ENCODE peak calls at places on chromosomes 7 and 10, in six cellular contexts. S is NCI-H345, W is T-cell, G is brain microvascular endothelial cell, O is memory B cell, L is spleen. R is an unnamed sample.

GRCh38 chr7:68629-69028 is 123.7 kb upstream of the FAM20C start:
- DNase-seq in S (no peak), W (no peak), G (no peak), O (no peak), L (peak; percentile 54), R (no peak)

GRCh38 chr7:116337013-116337412 is 126.7 kb downstream of the TES start:
- DNase-seq in S (no peak), W (no peak), G (no peak), O (no peak), L (no peak), R (no peak)

GRCh38 chr7:131895541-131896173 is 339.2 kb upstream of the PODXL start:
- DNase-seq in S (peak; percentile 64), W (no peak), G (peak; percentile 83), O (no peak), L (no peak), R (no peak)

GRCh38 chr7:90605055-90605454 is 8.9 kb downstream of the CDK14 start:
- DNase-seq in S (peak; percentile 83), W (no peak), G (no peak), O (no peak), L (no peak), R (no peak)

GRCh38 chr10:20897146-20897834 is at the start of gene NEBL:
- DNase-seq in S (no peak), W (no peak), G (no peak), O (no peak), L (no peak), R (no peak)

GRCh38 chr7:46163245-46163644 is 242.2 kb upstream of the IGFBP3 start:
- DNase-seq in S (peak; percentile 51), W (no peak), G (no peak), O (no peak), L (no peak), R (no peak)

GRCh38 chr10:28668363-28669226 is 8.7 kb upstream of the BAMBI start:
- DNase-seq in S (peak; percentile 72), W (no peak), G (peak; percentile 37), O (peak; percentile 42), L (peak; percentile 79), R (no peak)

GRCh38 chr10:107553470-107553869 is 389.0 kb upstream of the SORCS1 start:
- DNase-seq in S (no peak), W (no peak), G (peak; percentile 70), O (no peak), L (no peak), R (no peak)

GRCh38 chr10:110516815-110517492 is 19.2 kb downstream of the DUSP5 start:
- DNase-seq in S (no peak), W (no peak), G (no peak), O (no peak), L (no peak), R (no peak)

GRCh38 chr10:44369851-44370250 is 15.0 kb downstream of the CXCL12 start:
- DNase-seq in S (no peak), W (no peak), G (no peak), O (no peak), L (no peak), R (no peak)

GRCh38 chr7:112573302-112574039 is 92.7 kb downstream of the LSMEM1 start:
- DNase-seq in S (no peak), W (no peak), G (no peak), O (no peak), L (no peak), R (no peak)

GRCh38 chr7:47609803-47610452 is 28.0 kb upstream of the TNS3 start:
- DNase-seq in S (no peak), W (no peak), G (peak; percentile 14), O (no peak), L (no peak), R (no peak)

GRCh38 chr7:105911961-105912575 is 35.7 kb upstream of the ATXN7L1 start:
- DNase-seq in S (no peak), W (no peak), G (no peak), O (no peak), L (no peak), R (no peak)

GRCh38 chr7:44891372-44891771 is 6.0 kb upstream of the PURB start:
- DNase-seq in S (no peak), W (peak; percentile 35), G (no peak), O (no peak), L (no peak), R (no peak)

GRCh38 chr10:101322266-101323151 is 31.5 kb upstream of the BTRC start:
- DNase-seq in S (no peak), W (no peak), G (no peak), O (no peak), L (no peak), R (no peak)

GRCh38 chr7:55486172-55486550 is 86.1 kb downstream of the VOPP1 start:
- DNase-seq in S (no peak), W (no peak), G (no peak), O (no peak), L (no peak), R (no peak)

GRCh38 chr10:123150986-123151738 is 3.0 kb upstream of the BUB3 start:
- DNase-seq in S (no peak), W (no peak), G (no peak), O (peak; percentile 51), L (peak; percentile 82), R (no peak)

GRCh38 chr10:15439381-15439837 is 68.3 kb upstream of the FAM171A1 start:
- DNase-seq in S (no peak), W (no peak), G (peak; percentile 41), O (no peak), L (no peak), R (no peak)

GRCh38 chr7:146076344-146076743 is 40.3 kb upstream of the CNTNAP2 start:
- DNase-seq in S (no peak), W (no peak), G (no peak), O (no peak), L (no peak), R (no peak)

GRCh38 chr10:50407077-50407801 is 155.9 kb upstream of the ASAH2 start:
- DNase-seq in S (no peak), W (no peak), G (no peak), O (no peak), L (no peak), R (no peak)

GRCh38 chr10:78672898-78673297 is 395.9 kb upstream of the ZMIZ1 start:
- DNase-seq in S (no peak), W (no peak), G (no peak), O (no peak), L (no peak), R (no peak)

GRCh38 chr7:47088329-47089067 is 493.4 kb downstream of the TNS3 start:
- DNase-seq in S (peak; percentile 35), W (no peak), G (peak; percentile 63), O (peak; percentile 19), L (no peak), R (peak; percentile 26)

GRCh38 chr7:135238112-135238744 is 4.6 kb downstream of the STRA8 start:
- DNase-seq in S (no peak), W (no peak), G (no peak), O (no peak), L (no peak), R (no peak)

GRCh38 chr7:2384354-2385243 is 18.8 kb upstream of the CHST12 start:
- DNase-seq in S (no peak), W (no peak), G (no peak), O (no peak), L (no peak), R (no peak)

GRCh38 chr10:69338547-69339450 is 60.5 kb downstream of the HK1 start:
- DNase-seq in S (no peak), W (no peak), G (no peak), O (no peak), L (no peak), R (no peak)

GRCh38 chr7:14924398-14924797 is 21.8 kb upstream of the DGKB start:
- DNase-seq in S (no peak), W (no peak), G (no peak), O (no peak), L (no peak), R (no peak)

GRCh38 chr7:16357474-16357873 is 63.9 kb downstream of the CRPPA start:
- DNase-seq in S (no peak), W (no peak), G (no peak), O (no peak), L (no peak), R (no peak)